ENCODE peak calls at places on chromosomes 1 and 21, in six cellular contexts. X is stomach, S is suprapubic skin, J is HCT116, L is prostate gland, B is transverse colon. E is an unnamed sample.

GRCh38 chr1:210201671-210202070 is 30.9 kb upstream of the SERTAD4 start:
- DNase-seq in X (no peak), S (no peak), J (no peak), L (no peak), B (no peak), E (no peak)

GRCh38 chr1:17281775-17282181 is 26.2 kb upstream of the PADI4 start:
- DNase-seq in X (no peak), S (peak; percentile 12), J (no peak), L (no peak), B (no peak), E (peak; percentile 17)

GRCh38 chr1:167305059-167305704 is 84.5 kb downstream of the POU2F1 start:
- DNase-seq in X (no peak), S (no peak), J (no peak), L (no peak), B (no peak), E (no peak)

GRCh38 chr21:38798481-38798882 is 7.2 kb upstream of the ETS2 start:
- DNase-seq in X (peak; percentile 69), S (no peak), J (peak; percentile 87), L (no peak), B (peak; percentile 84), E (no peak)

GRCh38 chr1:201763439-201764140 is 65.4 kb upstream of the IPO9 start:
- DNase-seq in X (no peak), S (no peak), J (no peak), L (no peak), B (no peak), E (no peak)

GRCh38 chr1:115166531-115167091 is 77.3 kb upstream of the TSPAN2 start:
- DNase-seq in X (no peak), S (no peak), J (no peak), L (no peak), B (no peak), E (no peak)

GRCh38 chr1:232454487-232454886 is 175.4 kb downstream of the SIPA1L2 start:
- DNase-seq in X (no peak), S (no peak), J (no peak), L (no peak), B (no peak), E (no peak)

GRCh38 chr1:150386546-150387080 is 22.7 kb downstream of the RPRD2 start:
- DNase-seq in X (no peak), S (no peak), J (no peak), L (no peak), B (no peak), E (no peak)

GRCh38 chr1:234768569-234769283 is 158.7 kb upstream of the IRF2BP2 start:
- DNase-seq in X (no peak), S (peak; percentile 67), J (no peak), L (no peak), B (peak; percentile 51), E (no peak)

GRCh38 chr1:52365091-52365745 is 787 bp downstream of the CC2D1B start:
- DNase-seq in X (peak; percentile 47), S (no peak), J (no peak), L (peak; percentile 23), B (peak; percentile 66), E (no peak)

GRCh38 chr1:201707027-201707426 is 121.9 kb upstream of the IPO9 start:
- DNase-seq in X (no peak), S (no peak), J (no peak), L (no peak), B (no peak), E (no peak)

GRCh38 chr1:29811727-29812396 is 575.5 kb downstream of the PTPRU start:
- DNase-seq in X (peak; percentile 16), S (no peak), J (no peak), L (no peak), B (no peak), E (no peak)

GRCh38 chr1:29809446-29810120 is 573.3 kb downstream of the PTPRU start:
- DNase-seq in X (peak; percentile 16), S (peak; percentile 38), J (no peak), L (no peak), B (no peak), E (no peak)

GRCh38 chr1:29808141-29808995 is 572.0 kb downstream of the PTPRU start:
- DNase-seq in X (peak; percentile 13), S (peak; percentile 31), J (no peak), L (no peak), B (no peak), E (no peak)

GRCh38 chr1:29811247-29811646 is 574.9 kb downstream of the PTPRU start:
- DNase-seq in X (peak; percentile 14), S (no peak), J (no peak), L (no peak), B (no peak), E (no peak)

DNA sequence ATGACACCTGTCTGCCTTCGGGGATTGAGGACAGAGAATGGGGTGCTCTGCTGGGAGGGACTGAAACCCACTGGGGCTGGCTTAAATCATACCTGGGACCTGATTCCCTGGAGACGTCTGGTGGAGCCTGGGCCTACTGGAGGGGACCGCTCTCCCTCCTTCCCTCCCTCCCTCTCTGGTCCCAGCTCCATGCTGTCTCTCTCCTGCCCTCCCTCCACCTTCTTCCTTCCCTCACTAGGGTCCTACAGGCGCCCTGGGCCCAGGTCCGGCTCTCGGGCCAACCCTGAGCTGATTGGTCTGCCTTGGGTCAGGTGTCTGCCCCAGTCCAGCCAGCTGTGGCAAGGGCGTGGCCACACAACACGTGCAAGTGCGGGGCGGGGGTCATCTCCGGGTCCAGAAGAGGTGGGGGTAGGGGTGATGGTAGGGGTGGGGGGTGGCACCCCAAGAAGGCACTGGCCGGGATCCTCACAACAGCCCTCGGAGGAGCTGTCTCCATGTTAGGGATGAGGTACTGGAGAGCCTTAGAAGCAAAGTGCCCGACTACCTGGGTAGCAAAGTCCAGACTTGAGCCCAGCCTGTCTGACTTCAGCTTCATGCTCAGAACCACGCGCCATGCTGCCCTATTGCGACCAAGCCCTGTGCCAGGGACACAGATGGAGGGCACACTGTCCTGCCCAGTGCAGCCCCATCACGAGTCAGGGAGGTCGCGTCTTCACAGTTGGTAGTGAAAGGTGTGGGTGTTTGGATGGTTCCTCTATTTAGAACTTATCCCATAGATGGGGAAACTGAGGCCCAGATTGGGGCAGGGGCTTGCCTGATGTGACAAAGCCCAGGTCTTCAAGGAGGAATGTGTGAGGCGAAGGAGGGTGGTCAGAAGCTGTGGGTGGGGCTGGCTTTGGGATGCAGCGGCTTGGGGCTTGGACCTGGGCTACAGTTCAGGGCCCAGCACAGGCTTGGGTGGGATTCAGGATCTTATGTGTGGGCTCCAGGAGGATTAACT is 574.1 kb downstream of the PTPRU start:
- DNase-seq in X (peak; percentile 18), S (no peak), J (no peak), L (no peak), B (no peak), E (no peak)
- H3K27me3 ChIP-seq in X (no peaks in the 10 kb centered on the region), S (peaks cover 13% of the 10 kb centered on the region), J (no peaks in the 10 kb centered on the region), L (no peaks in the 10 kb centered on the region), B (peaks cover 6% of the 10 kb centered on the region), E (no peaks in the 10 kb centered on the region)

DNA sequence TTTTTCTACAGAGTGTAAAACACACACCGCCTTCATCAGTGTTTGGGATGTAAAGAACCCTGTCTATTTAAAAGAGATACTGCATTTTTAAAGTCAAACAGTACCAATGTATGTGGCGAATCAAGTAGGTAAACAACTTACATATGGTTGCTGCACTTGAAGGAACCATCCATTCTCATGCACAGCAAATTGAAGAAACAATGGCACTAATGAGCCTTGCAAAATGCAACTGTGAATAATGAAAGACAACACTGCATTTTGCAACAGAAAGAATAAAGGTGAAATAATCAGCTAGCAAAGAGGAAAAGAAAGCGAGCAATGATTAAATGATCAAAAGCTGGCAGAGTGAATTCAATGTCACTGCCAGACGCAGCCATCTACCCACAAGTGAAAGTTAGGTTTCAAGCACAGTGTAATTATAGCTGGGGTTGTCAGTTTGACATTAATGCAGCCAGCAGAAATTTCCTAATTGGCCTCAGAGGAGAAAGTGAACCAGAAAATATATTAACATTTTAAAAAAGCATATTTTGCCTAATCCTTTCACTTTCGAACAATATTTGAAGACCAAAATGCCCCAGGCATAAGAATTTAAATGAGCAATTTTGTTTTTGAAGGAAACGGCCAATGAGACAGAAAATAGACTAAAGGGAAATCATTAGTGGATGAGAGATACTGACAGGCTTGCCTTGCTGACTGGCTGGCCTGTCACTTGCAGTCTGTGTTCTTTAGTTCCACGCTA is 11.0 kb upstream of the BARHL2 start:
- DNase-seq in X (no peak), S (no peak), J (no peak), L (no peak), B (no peak), E (no peak)
- TF ChIP-seq POLR2AphosphoS5 in X (no peak), S (no peak), J (no peak), L (no peak), B (no peak), E (no peak)

GRCh38 chr1:5744911-5745431 is 247.3 kb downstream of the NPHP4 start:
- DNase-seq in X (peak; percentile 17), S (no peak), J (no peak), L (no peak), B (no peak), E (peak; percentile 25)
- H3K27me3 ChIP-seq in X (peaks cover 17% of the 10 kb centered on the region), S (peaks cover 62% of the 10 kb centered on the region), J (peaks cover 8% of the 10 kb centered on the region), L (no peaks in the 10 kb centered on the region), B (peaks cover 46% of the 10 kb centered on the region), E (no peaks in the 10 kb centered on the region)

GRCh38 chr1:59766463-59766862 is 48.3 kb upstream of the HOOK1 start:
- DNase-seq in X (no peak), S (no peak), J (no peak), L (no peak), B (no peak), E (no peak)
- TF ChIP-seq POLR2AphosphoS5 in X (no peak), S (no peak), J (no peak), L (no peak), B (no peak), E (no peak)

GRCh38 chr1:205568135-205568468 is 63.6 kb downstream of the CDK18 start:
- DNase-seq in X (peak; percentile 26), S (peak; percentile 28), J (no peak), L (no peak), B (peak; percentile 3), E (no peak)

GRCh38 chr1:205568469-205569361 is 63.1 kb downstream of the ELK4 start:
- DNase-seq in X (peak; percentile 45), S (peak; percentile 61), J (no peak), L (no peak), B (peak; percentile 21), E (no peak)

GRCh38 chr1:205565799-205566198 is 61.3 kb downstream of the CDK18 start:
- DNase-seq in X (peak; percentile 64), S (no peak), J (no peak), L (peak; percentile 76), B (peak; percentile 21), E (no peak)

GRCh38 chr1:205569411-205570172 is 62.2 kb downstream of the ELK4 start:
- DNase-seq in X (peak; percentile 41), S (peak; percentile 78), J (no peak), L (no peak), B (peak; percentile 20), E (no peak)

DNA sequence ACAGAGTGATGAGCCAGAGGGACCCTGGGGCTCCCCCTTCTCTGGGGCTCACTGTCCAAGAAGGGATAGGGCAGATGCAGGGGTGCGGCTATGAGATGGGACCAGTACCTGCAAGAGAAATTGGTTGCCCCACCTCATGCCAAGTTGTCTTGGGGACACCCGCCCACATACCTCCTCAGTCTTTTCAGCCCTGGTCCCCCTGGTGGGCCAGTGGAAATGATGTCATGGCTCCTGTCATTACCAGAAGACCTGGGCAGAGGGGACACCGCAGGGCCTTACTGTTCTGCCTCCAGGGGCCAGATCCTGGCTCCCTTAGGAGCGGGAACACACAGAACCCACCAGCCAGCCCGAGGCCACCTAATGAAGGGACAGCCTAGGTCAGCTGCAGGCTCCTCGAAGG is 63.2 kb downstream of the CDK18 start:
- DNase-seq in X (peak; percentile 24), S (peak; percentile 45), J (no peak), L (no peak), B (peak; percentile 7), E (no peak)
- H3K27me3 ChIP-seq in X (peaks cover 24% of the 10 kb centered on the region), S (peaks cover 38% of the 10 kb centered on the region), J (no peaks in the 10 kb centered on the region), L (no peaks in the 10 kb centered on the region), B (peaks cover 40% of the 10 kb centered on the region), E (peaks cover 7% of the 10 kb centered on the region)

E was measured in breast epithelium.